ENCODE peak calls at places on chromosome 5, in eight cellular contexts. V is body of pancreas, F is GM12878, P is stomach, T is HepG2, O is uterus, E is A549, Q is breast epithelium. B is an unnamed sample.

GRCh38 chr5:113133573-113133972 is 157.0 kb downstream of the DCP2 start:
- DNase-seq in P (no peak), O (no peak), V (no peak), F (no peak), T (no peak), Q (no peak), E (no peak), B (no peak)

GRCh38 chr5:138568061-138568824 is 7.0 kb downstream of the HSPA9 start:
- DNase-seq in F (no peak), O (no peak), T (no peak), E (no peak), P (no peak), Q (no peak), V (no peak), B (no peak)

GRCh38 chr5:67660149-67660548 is 463.6 kb upstream of the CD180 start:
- DNase-seq in F (no peak), V (peak; percentile 22), Q (no peak), T (no peak), O (no peak), P (no peak), E (no peak), B (no peak)

GRCh38 chr5:81749562-81750307 is 1.2 kb downstream of the SSBP2 start:
- DNase-seq in F (peak; percentile 69), Q (peak; percentile 40), O (peak; percentile 28), V (peak; percentile 40), P (peak; percentile 31), E (no peak), T (no peak), B (no peak)

GRCh38 chr5:123754167-123754840 is 242.3 kb downstream of the CSNK1G3 start:
- DNase-seq in P (no peak), E (no peak), O (no peak), T (no peak), F (no peak), V (no peak), Q (no peak), B (no peak)

GRCh38 chr5:72472666-72473422 is 34.4 kb downstream of the ZNF366 start:
- DNase-seq in Q (no peak), T (no peak), P (no peak), E (no peak), V (no peak), O (no peak), F (no peak), B (no peak)

GRCh38 chr5:150065886-150066285 is 20.5 kb downstream of the CSF1R start:
- DNase-seq in Q (no peak), F (no peak), T (no peak), E (no peak), O (no peak), P (no peak), V (no peak), B (no peak)

GRCh38 chr5:82467006-82467561 is 188.9 kb upstream of the RPS23 start:
- DNase-seq in F (no peak), V (no peak), P (no peak), T (no peak), Q (no peak), E (no peak), O (peak; percentile 28), B (no peak)

GRCh38 chr5:169956756-169957155 is 23.5 kb downstream of the INSYN2B start:
- DNase-seq in F (no peak), E (no peak), O (no peak), V (no peak), P (no peak), T (peak; percentile 3), Q (no peak), B (no peak)

GRCh38 chr5:126004636-126005035 is 418.6 kb upstream of the GRAMD2B start:
- DNase-seq in F (no peak), V (no peak), E (no peak), P (no peak), T (no peak), O (no peak), Q (no peak), B (no peak)

GRCh38 chr5:2910401-2911175 is 159.1 kb upstream of the IRX2 start:
- DNase-seq in E (no peak), F (no peak), P (no peak), T (no peak), V (no peak), O (no peak), Q (no peak), B (peak; percentile 70)

GRCh38 chr5:76379316-76379715 is 23.8 kb upstream of the IQGAP2 start:
- DNase-seq in O (no peak), F (no peak), P (no peak), E (no peak), Q (no peak), V (no peak), T (peak; percentile 57), B (no peak)

GRCh38 chr5:96410013-96410412 is 23.0 kb downstream of the PCSK1 start:
- DNase-seq in Q (no peak), E (no peak), P (no peak), V (no peak), T (no peak), F (no peak), O (no peak), B (no peak)

GRCh38 chr5:159359408-159359807 is 29.1 kb upstream of the IL12B start:
- DNase-seq in V (no peak), E (no peak), T (no peak), P (no peak), F (no peak), Q (no peak), O (no peak), B (no peak)
- TF ChIP-seq POLR2A in V (no peak), E (no peak), T (no peak), P (no peak), F (no peak), Q (no peak), O (no peak), B (no peak)

DNA sequence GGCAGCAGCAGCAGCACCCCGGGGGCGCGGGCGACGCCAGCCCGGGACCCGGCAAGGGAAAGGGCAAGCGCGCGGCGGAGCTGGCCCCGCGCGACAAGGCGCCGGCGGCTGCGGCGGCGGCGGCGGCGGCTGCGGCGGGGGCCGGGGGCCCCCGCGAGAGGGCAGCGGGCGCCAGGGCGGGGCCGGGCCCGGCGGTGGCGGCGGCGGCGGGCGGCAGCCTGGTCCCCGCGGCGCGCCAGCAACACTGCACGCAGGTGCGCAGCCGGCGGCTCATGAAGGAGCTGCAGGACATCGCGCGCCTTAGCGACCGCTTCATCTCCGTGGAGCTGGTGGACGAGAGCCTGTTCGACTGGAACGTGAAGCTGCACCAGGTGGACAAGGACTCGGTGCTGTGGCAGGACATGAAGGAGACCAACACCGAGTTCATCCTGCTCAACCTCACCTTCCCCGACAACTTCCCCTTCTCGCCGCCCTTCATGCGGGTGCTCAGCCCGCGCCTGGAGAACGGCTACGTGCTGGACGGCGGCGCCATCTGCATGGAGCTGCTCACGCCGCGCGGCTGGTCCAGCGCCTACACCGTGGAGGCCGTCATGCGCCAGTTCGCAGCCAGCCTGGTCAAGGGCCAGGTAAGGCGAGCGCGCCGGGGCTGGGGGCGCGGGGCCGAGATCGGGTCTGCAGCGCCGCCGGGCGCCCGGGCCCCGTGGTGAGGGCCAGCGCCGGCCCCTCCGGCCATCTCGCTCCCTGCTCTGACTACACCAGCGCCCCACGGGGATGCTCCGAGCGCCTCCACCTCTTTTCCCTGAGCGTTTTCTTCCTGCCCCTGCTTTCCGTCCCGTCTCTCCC is at the start of gene UBE2QL1:
- DNase-seq in Q (no peak), P (peak; percentile 32), T (no peak), V (peak; percentile 39), O (no peak), F (no peak), E (peak; percentile 42), B (peak; percentile 79)
- H3K4me3 ChIP-seq in Q (peak within 1 kb of the TSS; percentile 70), P (peak within 1 kb of the TSS; percentile 59), T (no peak within 1 kb of the TSS), V (no peak within 1 kb of the TSS), O (peak within 1 kb of the TSS; percentile 27), F (peak within 1 kb of the TSS; percentile 32), E (peak within 1 kb of the TSS; percentile 40), B (peak within 1 kb of the TSS; percentile 43)

DNA sequence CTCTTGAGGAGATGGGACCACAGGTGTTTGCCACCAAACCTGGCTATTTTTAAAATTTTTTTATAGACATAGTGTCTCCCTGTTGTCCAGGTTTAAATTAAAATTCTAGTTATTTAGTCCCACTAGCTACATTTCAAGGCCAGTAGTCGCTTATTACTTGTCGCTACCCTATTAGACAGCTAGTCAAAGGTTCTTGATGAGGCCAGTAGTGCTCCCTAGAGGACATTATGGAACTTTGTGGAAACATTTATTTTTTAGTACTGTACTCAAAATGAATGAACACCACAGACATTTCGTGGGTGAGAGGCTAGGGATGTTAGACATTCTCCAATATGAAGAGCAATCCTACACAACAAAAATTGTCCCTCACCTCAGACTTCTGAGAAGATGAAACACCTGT is 14.4 kb upstream of the GRXCR2 start:
- DNase-seq in E (peak; percentile 18), Q (no peak), P (no peak), V (no peak), T (peak; percentile 12), O (no peak), F (no peak), B (no peak)
- TF ChIP-seq CTCF in E (no peak), Q (no peak), P (no peak), V (no peak), T (no peak), O (no peak), F (no peak), B (no peak)

GRCh38 chr5:56951946-56952691 is at the start of gene MIER3:
- DNase-seq in Q (peak; percentile 48), O (peak; percentile 67), E (peak; percentile 75), P (peak; percentile 81), T (peak; percentile 43), V (peak; percentile 84), F (no peak), B (no peak)

GRCh38 chr5:56947052-56947451 is 4.9 kb downstream of the MIER3 start:
- DNase-seq in O (no peak), V (no peak), P (no peak), E (no peak), Q (no peak), T (no peak), F (no peak), B (no peak)

GRCh38 chr5:56951131-56951945 is 585 bp downstream of the MIER3 start:
- DNase-seq in V (peak; percentile 35), Q (no peak), P (no peak), E (peak; percentile 22), F (no peak), T (no peak), O (peak; percentile 15), B (no peak)

GRCh38 chr5:56950626-56951130 is 1.2 kb downstream of the MIER3 start:
- DNase-seq in T (peak; percentile 3), V (peak; percentile 66), Q (peak; percentile 27), F (peak; percentile 5), O (peak; percentile 66), E (peak; percentile 49), P (peak; percentile 66), B (peak; percentile 91)
- TF ChIP-seq POLR2A in T (no peak), V (no peak), Q (no peak), F (no peak), O (no peak), E (no peak), P (no peak), B (no peak)

GRCh38 chr5:107805166-107805565 is 134.4 kb upstream of the EFNA5 start:
- DNase-seq in Q (no peak), E (no peak), V (no peak), O (no peak), T (no peak), F (no peak), P (no peak), B (no peak)
- H3K4me3 ChIP-seq in Q (no peak overlapping the region), E (no peak overlapping the region), V (no peak overlapping the region), O (no peak overlapping the region), T (no peak overlapping the region), F (no peak overlapping the region), P (no peak overlapping the region), B (no peak overlapping the region)

GRCh38 chr5:173481821-173482220 is 134.6 kb downstream of the BOD1 start:
- DNase-seq in O (no peak), V (no peak), P (no peak), Q (no peak), E (no peak), T (no peak), F (no peak), B (no peak)
- TF ChIP-seq CTCF in O (no peak), V (no peak), P (no peak), Q (no peak), E (no peak), T (no peak), F (no peak), B (no peak)